ENCODE peak calls at places on chromosomes 13 and 19, in four cellular contexts. B is GM12878, F is HepG2, Q is H1. I is an unnamed sample.

GRCh38 chr13:51827254-51827653 is 17.7 kb downstream of the TMEM272 start:
- DNase-seq in Q (no peak), B (no peak), F (no peak), I (no peak)

GRCh38 chr13:25372275-25373081 is 704 bp downstream of the ATP8A2 start:
- DNase-seq in B (no peak), Q (peak), F (no peak), I (peak)

GRCh38 chr13:33125821-33126570 is 109.8 kb downstream of the KL start:
- DNase-seq in Q (no peak), B (no peak), F (peak), I (no peak)

GRCh38 chr19:57099199-57099661 is 20.6 kb upstream of the USP29 start:
- DNase-seq in B (no peak), Q (peak), F (peak), I (peak)

GRCh38 chr19:2528543-2529173 is 52.7 kb downstream of the GADD45B start:
- DNase-seq in B (no peak), F (no peak), Q (no peak), I (peak)

GRCh38 chr13:23950736-23951510 is 53.6 kb upstream of the C1QTNF9B start:
- DNase-seq in F (no peak), B (no peak), Q (no peak), I (no peak)

GRCh38 chr19:47120461-47120860 is 6.9 kb upstream of the ZC3H4 start:
- DNase-seq in F (no peak), B (no peak), Q (no peak), I (no peak)

GRCh38 chr13:99057310-99057975 is 79.6 kb upstream of the DOCK9 start:
- DNase-seq in Q (no peak), B (no peak), F (no peak), I (no peak)

GRCh38 chr19:46932346-46932745 is 71.5 kb downstream of the ARHGAP35 start:
- DNase-seq in Q (no peak), B (no peak), F (no peak), I (no peak)

GRCh38 chr13:20125129-20125782 is 35.6 kb downstream of the GJA3 start:
- DNase-seq in Q (no peak), B (no peak), F (no peak), I (no peak)

GRCh38 chr13:24709186-24709913 is 29.1 kb downstream of the ATP12A start:
- DNase-seq in Q (no peak), B (no peak), F (no peak), I (no peak)

GRCh38 chr13:27321619-27322385 is 51.2 kb downstream of the RASL11A start:
- DNase-seq in Q (no peak), F (no peak), B (no peak), I (no peak)

GRCh38 chr13:83536153-83536552 is 346.1 kb downstream of the SLITRK1 start:
- DNase-seq in Q (no peak), F (no peak), B (no peak), I (no peak)

GRCh38 chr13:49976314-49977258 is 20.3 kb upstream of the TRIM13 start:
- DNase-seq in F (peak), B (peak), Q (peak), I (peak)

GRCh38 chr19:887072-887471 is 5.9 kb downstream of the MED16 start:
- DNase-seq in Q (no peak), B (no peak), F (peak), I (peak)

GRCh38 chr19:39497850-39498261 is 891 bp upstream of the DLL3 start:
- DNase-seq in Q (peak), B (no peak), F (peak), I (peak)

GRCh38 chr19:1512671-1513491 is at the start of gene ADAMTSL5:
- DNase-seq in B (no peak), F (peak), Q (no peak), I (peak)

GRCh38 chr13:99143904-99144303 is 56.8 kb upstream of the UBAC2 start:
- DNase-seq in F (no peak), B (no peak), Q (no peak), I (no peak)

GRCh38 chr19:10007366-10007765 is 2.9 kb downstream of the COL5A3 start:
- DNase-seq in F (no peak), Q (no peak), B (no peak), I (peak)

GRCh38 chr13:105202384-105202783 is 1333.1 kb downstream of the EFNB2 start:
- DNase-seq in Q (no peak), B (no peak), F (no peak), I (peak)

GRCh38 chr19:22623841-22624221 is 10.3 kb upstream of the ZNF492 start:
- DNase-seq in B (no peak), Q (no peak), F (no peak), I (no peak)

GRCh38 chr19:35248310-35249145 is at the start of gene LSR:
- DNase-seq in B (peak), Q (peak), F (peak), I (no peak)

GRCh38 chr19:10751109-10751972 is 33.5 kb downstream of the DNM2 start:
- DNase-seq in F (no peak), B (no peak), Q (no peak), I (no peak)

GRCh38 chr13:97781891-97782305 is 171.6 kb upstream of the IPO5 start:
- DNase-seq in B (no peak), Q (no peak), F (no peak), I (no peak)

GRCh38 chr13:80012281-80012680 is 328.6 kb downstream of the SPRY2 start:
- DNase-seq in B (no peak), F (no peak), Q (no peak), I (no peak)

GRCh38 chr13:23378009-23378632 is 55.4 kb downstream of the SACS start:
- DNase-seq in Q (no peak), F (no peak), B (peak), I (no peak)

GRCh38 chr13:114067381-114067885 is 65.0 kb downstream of the RASA3 start:
- DNase-seq in B (peak), Q (no peak), F (no peak), I (no peak)

GRCh38 chr19:11453468-11454341 is 18.3 kb downstream of the PRKCSH start:
- DNase-seq in B (no peak), Q (peak), F (no peak), I (peak)

GRCh38 chr13:75316427-75316826 is 165.5 kb downstream of the TBC1D4 start:
- DNase-seq in F (no peak), Q (no peak), B (no peak), I (no peak)

GRCh38 chr13:77994166-77994565 is 75.5 kb upstream of the EDNRB start:
- DNase-seq in F (no peak), B (no peak), Q (no peak), I (no peak)

GRCh38 chr13:31043891-31044657 is 111.6 kb downstream of the TEX26 start:
- DNase-seq in Q (peak), F (peak), B (peak), I (peak)

GRCh38 chr13:98141938-98142426 is 912 bp upstream of the FARP1 start:
- DNase-seq in Q (peak), F (no peak), B (no peak), I (peak)

GRCh38 chr19:41799444-41800000 is 3.1 kb downstream of the CEACAM3 start:
- DNase-seq in B (no peak), Q (no peak), F (peak), I (no peak)

GRCh38 chr19:57056972-57057371 is 62.8 kb upstream of the USP29 start:
- DNase-seq in F (no peak), Q (no peak), B (no peak), I (no peak)

GRCh38 chr19:38856813-38857212 is 7.0 kb upstream of the HNRNPL start:
- DNase-seq in B (no peak), F (no peak), Q (no peak), I (no peak)

GRCh38 chr13:27619711-27620376 is 485 bp downstream of the LNX2 start:
- DNase-seq in B (no peak), Q (no peak), F (peak), I (peak)

GRCh38 chr13:20353973-20354372 is 121.9 kb upstream of the GJB6 start:
- DNase-seq in Q (no peak), B (no peak), F (no peak), I (no peak)

GRCh38 chr13:47289578-47289977 is 392.7 kb upstream of the HTR2A start:
- DNase-seq in B (no peak), Q (no peak), F (peak), I (no peak)

GRCh38 chr13:47291116-47291656 is 394.3 kb upstream of the HTR2A start:
- DNase-seq in Q (no peak), B (no peak), F (no peak), I (no peak)

GRCh38 chr13:47299316-47299715 is 402.5 kb upstream of the HTR2A start:
- DNase-seq in F (no peak), Q (no peak), B (no peak), I (no peak)

GRCh38 chr13:47298506-47298905 is 401.7 kb upstream of the HTR2A start:
- DNase-seq in F (no peak), Q (no peak), B (no peak), I (no peak)

DNA sequence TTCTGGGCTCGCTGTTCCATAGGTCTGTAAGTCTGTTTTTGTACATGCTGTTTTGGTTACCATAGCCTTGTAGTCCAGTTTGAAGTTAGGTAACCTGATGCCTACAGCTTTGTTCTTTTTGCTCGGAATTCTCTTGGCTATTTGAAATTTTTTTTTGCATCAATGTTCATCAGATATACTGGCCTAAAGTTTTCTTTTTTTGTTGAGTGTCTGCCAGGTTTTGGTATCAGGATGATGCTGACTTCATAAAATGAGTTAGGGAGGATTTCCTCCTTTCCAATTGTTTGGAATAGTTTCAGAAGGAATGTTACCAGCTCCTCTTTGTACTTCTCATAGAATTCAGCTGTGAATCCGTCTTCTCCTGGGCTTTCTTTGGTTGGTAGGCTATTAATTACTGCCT is 397.8 kb upstream of the HTR2A start:
- DNase-seq in F (no peak), B (no peak), Q (no peak), I (no peak)
- TF ChIP-seq TCF12 in F (no peak), B (no peak), Q (no peak), I (no peak)

GRCh38 chr19:6164906-6165531 is 29.6 kb downstream of the ACSBG2 start:
- DNase-seq in B (no peak), F (no peak), Q (no peak), I (no peak)
- TF ChIP-seq TCF12 in B (no peak), F (no peak), Q (no peak), I (no peak)

DNA sequence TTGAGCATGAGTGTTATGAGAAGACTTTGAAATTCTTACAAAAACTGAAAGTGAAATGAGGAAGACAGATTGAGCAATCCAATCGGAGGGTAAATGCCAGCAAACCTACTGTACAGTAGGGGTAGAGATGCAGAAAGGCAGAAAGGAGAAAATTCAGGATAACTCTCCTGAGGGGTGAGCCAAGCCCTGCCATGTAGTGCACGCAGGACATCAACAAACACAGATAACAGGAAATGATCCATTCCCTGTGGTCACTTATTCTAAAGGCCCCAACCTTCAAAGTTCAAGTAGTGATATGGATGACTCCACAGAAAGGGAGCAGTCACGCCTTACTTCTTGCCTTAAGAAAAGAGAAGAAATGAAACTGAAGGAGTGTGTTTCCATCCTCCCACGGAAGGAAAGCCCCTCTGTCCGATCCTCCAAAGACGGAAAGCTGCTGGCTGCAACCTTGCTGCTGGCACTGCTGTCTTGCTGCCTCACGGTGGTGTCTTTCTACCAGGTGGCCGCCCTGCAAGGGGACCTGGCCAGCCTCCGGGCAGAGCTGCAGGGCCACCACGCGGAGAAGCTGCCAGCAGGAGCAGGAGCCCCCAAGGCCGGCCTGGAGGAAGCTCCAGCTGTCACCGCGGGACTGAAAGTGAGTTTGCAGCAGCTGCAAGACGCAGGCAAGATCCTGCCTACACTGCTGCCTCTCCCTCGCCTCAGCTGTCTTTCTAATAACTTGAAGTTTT is at the start of gene TNFSF13B:
- DNase-seq in F (peak), Q (peak), B (peak), I (peak)
- TF ChIP-seq TCF12 in F (no peak), Q (no peak), B (peak), I (no peak)

GRCh38 chr13:101942038-101942437 is 459.8 kb downstream of the FGF14 start:
- DNase-seq in F (peak), Q (no peak), B (no peak), I (peak)
- TF ChIP-seq TCF12 in F (no peak), Q (no peak), B (no peak), I (no peak)

GRCh38 chr19:51689751-51690358 is 3.3 kb upstream of the SPACA6 start:
- DNase-seq in B (no peak), Q (peak), F (no peak), I (peak)
- TF ChIP-seq TCF12 in B (no peak), Q (no peak), F (no peak), I (no peak)

DNA sequence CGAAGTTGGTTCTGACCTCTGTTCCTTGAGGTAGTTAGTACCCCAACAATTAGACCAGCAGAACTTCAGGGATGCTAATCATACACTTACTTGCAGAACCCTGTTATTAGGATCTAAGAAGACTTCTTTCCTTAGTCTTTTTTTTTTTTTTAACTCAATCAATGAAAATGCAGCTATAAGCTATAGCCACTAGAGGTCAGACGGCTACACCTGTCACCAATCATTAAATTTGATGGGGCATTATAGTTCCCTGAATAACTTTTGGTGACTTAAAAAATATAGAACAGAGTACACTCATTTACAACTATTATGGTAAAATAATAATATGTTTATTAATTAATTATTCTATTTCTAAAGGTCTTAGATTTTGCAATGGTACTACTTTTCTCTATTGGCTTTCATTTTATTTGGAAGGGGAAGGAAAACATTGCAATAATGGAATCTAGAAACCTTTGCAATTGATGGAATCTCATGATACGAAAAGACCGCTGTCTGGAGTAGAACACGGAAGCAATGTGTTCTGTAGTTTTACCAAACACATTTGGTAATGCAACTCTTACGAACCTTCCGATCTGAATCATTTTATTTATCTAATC is 483.2 kb downstream of the DIAPH3 start:
- DNase-seq in F (no peak), Q (no peak), B (no peak), I (no peak)
- TF ChIP-seq TCF12 in F (no peak), Q (no peak), B (no peak), I (no peak)

DNA sequence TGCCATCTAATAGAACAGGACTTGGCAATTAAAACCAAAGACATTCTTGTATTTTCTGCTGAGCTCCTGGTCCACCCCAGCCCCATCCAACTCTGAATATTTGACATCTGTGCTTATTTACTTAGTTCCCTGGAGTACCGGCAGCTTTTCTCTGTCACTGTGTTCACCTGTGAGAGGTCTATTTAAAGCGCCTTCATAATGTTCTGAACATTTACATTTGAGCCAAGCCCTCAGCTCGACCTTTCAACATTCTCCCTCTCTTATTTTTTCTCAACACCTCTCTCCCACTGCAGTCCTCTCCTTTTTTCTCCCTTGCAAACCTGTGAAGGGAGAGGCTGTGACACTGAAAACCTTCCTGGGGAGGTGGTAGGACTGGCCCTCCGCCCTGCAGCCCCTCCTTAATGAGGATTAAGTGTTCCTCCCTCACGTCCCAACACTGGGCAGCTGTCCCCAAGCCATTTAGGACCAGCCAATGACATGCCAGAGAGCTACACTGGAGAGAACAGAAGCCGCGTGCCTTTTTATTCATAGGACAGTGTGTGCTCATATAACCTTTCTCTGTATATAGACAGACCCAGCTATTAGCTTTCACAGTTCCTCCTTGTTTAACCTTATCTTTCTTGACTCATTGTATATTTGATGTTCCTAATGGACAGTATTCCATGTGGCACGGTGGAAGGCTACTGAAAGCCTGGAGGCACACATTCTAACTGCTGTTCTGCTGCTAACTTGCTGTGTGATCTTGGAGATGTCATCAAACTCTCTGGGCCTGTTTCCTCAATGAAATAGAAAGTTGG is 134.8 kb downstream of the NUFIP1 start:
- DNase-seq in B (no peak), F (peak), Q (no peak), I (no peak)
- TF ChIP-seq TCF12 in B (no peak), F (no peak), Q (no peak), I (no peak)

I was measured in SK-N-SH.